ENCODE peak calls at places on chromosomes 4 and X, in five cellular contexts. W, T, V, G and C are unnamed samples.

GRCh38 chr4:5435201-5435600 is 273.2 kb downstream of the EVC2 start:
- DNase-seq in W (peak), T (no peak), V (no peak), G (no peak), C (no peak)

GRCh38 chr4:68342139-68342538 is 7.8 kb downstream of the YTHDC1 start:
- DNase-seq in W (peak), T (no peak), V (no peak), G (no peak), C (peak)

GRCh38 chr4:177717407-177717806 is 275.2 kb upstream of the AGA start:
- DNase-seq in W (no peak), T (no peak), V (no peak), G (no peak), C (no peak)

GRCh38 chr4:186013404-186014186 is 55.4 kb upstream of the TLR3 start:
- DNase-seq in W (no peak), T (no peak), V (peak), G (no peak), C (no peak)

GRCh38 chr4:142091691-142092182 is 455.4 kb downstream of the IL15 start:
- DNase-seq in W (no peak), T (peak), V (no peak), G (no peak), C (no peak)

GRCh38 chr4:98181815-98182214 is 38.5 kb upstream of the STPG2 start:
- DNase-seq in W (no peak), T (no peak), V (no peak), G (no peak), C (no peak)

GRCh38 chr4:13920901-13921300 is 293.4 kb upstream of the BOD1L1 start:
- DNase-seq in W (no peak), T (peak), V (peak), G (no peak), C (no peak)

GRCh38 chr4:168830777-168831512 is 179.1 kb downstream of the CBR4 start:
- DNase-seq in W (no peak), T (no peak), V (no peak), G (no peak), C (no peak)

GRCh38 chr4:13193662-13194061 is 290.5 kb downstream of the RAB28 start:
- DNase-seq in W (no peak), T (no peak), V (no peak), G (no peak), C (no peak)

GRCh38 chr4:177441061-177441802 is 1.0 kb downstream of the AGA start:
- DNase-seq in W (peak), T (no peak), V (no peak), G (no peak), C (no peak)

GRCh38 chr4:94649381-94650128 is 108.2 kb upstream of the BMPR1B start:
- DNase-seq in W (no peak), T (no peak), V (no peak), G (no peak), C (no peak)

GRCh38 chrX:18348047-18348446 is 6.4 kb downstream of the SCML2 start:
- DNase-seq in W (no peak), T (no peak), V (no peak), G (no peak), C (no peak)

GRCh38 chr4:70556856-70557255 is 35.2 kb upstream of the AMBN start:
- DNase-seq in W (no peak), T (no peak), V (no peak), G (no peak), C (no peak)

GRCh38 chr4:147407261-147408045 is 73.4 kb upstream of the EDNRA start:
- DNase-seq in W (peak), T (no peak), V (no peak), G (no peak), C (no peak)

GRCh38 chr4:10093273-10093621 is 23.4 kb downstream of the WDR1 start:
- DNase-seq in W (no peak), T (no peak), V (no peak), G (no peak), C (no peak)

GRCh38 chr4:13912966-13913365 is 285.4 kb upstream of the BOD1L1 start:
- DNase-seq in W (no peak), T (no peak), V (peak), G (no peak), C (no peak)

GRCh38 chrX:40931921-40932320 is 153.3 kb upstream of the USP9X start:
- DNase-seq in W (no peak), T (no peak), V (no peak), G (no peak), C (no peak)

GRCh38 chr4:188107931-188108843 is 1.2 kb downstream of the TRIML2 start:
- DNase-seq in W (peak), T (no peak), V (no peak), G (no peak), C (no peak)

GRCh38 chr4:169243808-169244207 is 26.9 kb downstream of the SH3RF1 start:
- DNase-seq in W (peak), T (no peak), V (no peak), G (no peak), C (no peak)

GRCh38 chr4:40908297-40908696 is 158.5 kb downstream of the NSUN7 start:
- DNase-seq in W (no peak), T (no peak), V (no peak), G (no peak), C (peak)

GRCh38 chr4:102792361-102792936 is 31.7 kb upstream of the MANBA start:
- DNase-seq in W (no peak), T (no peak), V (no peak), G (no peak), C (no peak)

GRCh38 chr4:109977854-109978501 is 65.3 kb downstream of the EGF start:
- DNase-seq in W (peak), T (no peak), V (no peak), G (no peak), C (no peak)

GRCh38 chr4:174425669-174426068 is 96.6 kb downstream of the HPGD start:
- DNase-seq in W (no peak), T (no peak), V (no peak), G (no peak), C (no peak)

GRCh38 chrX:119004920-119005524 is 30.6 kb downstream of the LONRF3 start:
- DNase-seq in W (peak), T (peak), V (no peak), G (peak), C (peak)

GRCh38 chr4:148539387-148539786 is 97.2 kb upstream of the NR3C2 start:
- DNase-seq in W (no peak), T (no peak), V (no peak), G (no peak), C (no peak)

DNA sequence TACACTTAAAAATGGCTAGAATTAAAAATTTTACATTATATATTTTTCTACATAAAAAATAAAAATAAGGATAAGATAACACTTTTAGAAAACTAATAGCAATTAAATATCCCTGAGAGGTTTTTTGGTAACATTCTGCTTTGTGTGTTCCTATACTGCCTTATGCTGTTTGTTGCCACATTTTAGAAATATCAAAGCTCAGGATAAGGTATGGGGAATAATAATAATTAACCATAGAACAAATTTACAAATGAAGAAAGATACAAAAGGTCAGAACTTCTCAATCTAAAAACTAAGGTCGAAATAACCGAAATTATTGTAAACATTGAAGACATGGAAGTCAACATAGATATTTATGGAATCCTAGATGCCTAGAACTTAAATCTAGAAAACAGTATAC is 71.4 kb downstream of the COX7B2 start:
- DNase-seq in W (no peak), T (no peak), V (no peak), G (no peak), C (no peak)
- H3K27ac ChIP-seq in W (no peak), T (no peak), V (no peak), G (no peak), C (no peak)

GRCh38 chrX:72466493-72466892 is 106.2 kb downstream of the HDAC8 start:
- DNase-seq in W (no peak), T (no peak), V (no peak), G (no peak), C (no peak)
- H3K27ac ChIP-seq in W (no peak), T (no peak), V (no peak), G (no peak), C (no peak)

DNA sequence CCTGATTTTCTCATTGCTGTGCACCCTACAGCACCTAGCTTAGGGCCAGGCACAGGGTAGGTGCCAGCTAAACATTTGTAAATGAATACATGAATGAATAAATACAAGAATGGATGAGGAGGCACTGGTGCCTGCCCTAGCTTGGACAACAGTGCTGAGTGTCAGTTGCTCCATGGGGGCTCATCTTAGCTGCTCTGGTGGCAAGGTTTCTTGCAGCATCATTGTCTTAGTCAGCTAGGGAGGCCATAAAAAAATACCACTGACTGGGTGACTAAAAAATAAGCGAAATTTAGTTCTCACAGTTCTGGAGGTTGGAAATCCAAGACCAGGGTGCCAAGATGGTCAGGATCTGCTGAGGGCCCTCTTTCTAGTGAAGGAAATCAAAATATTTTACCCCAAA is 31.2 kb downstream of the TMEM31 start:
- DNase-seq in W (no peak), T (no peak), V (no peak), G (no peak), C (no peak)
- H3K27ac ChIP-seq in W (peak), T (no peak), V (no peak), G (no peak), C (no peak)

GRCh38 chr4:183264614-183265013 is 55.5 kb downstream of the CLDN22 start:
- DNase-seq in W (no peak), T (no peak), V (no peak), G (no peak), C (no peak)

GRCh38 chr4:183260491-183261151 is 59.5 kb downstream of the CLDN22 start:
- DNase-seq in W (no peak), T (no peak), V (no peak), G (no peak), C (no peak)

GRCh38 chr4:183266386-183266785 is 53.7 kb downstream of the CLDN22 start:
- DNase-seq in W (no peak), T (no peak), V (no peak), G (no peak), C (no peak)

GRCh38 chr4:183262776-183263100 is 57.3 kb downstream of the CLDN22 start:
- DNase-seq in W (no peak), T (no peak), V (no peak), G (no peak), C (no peak)

DNA sequence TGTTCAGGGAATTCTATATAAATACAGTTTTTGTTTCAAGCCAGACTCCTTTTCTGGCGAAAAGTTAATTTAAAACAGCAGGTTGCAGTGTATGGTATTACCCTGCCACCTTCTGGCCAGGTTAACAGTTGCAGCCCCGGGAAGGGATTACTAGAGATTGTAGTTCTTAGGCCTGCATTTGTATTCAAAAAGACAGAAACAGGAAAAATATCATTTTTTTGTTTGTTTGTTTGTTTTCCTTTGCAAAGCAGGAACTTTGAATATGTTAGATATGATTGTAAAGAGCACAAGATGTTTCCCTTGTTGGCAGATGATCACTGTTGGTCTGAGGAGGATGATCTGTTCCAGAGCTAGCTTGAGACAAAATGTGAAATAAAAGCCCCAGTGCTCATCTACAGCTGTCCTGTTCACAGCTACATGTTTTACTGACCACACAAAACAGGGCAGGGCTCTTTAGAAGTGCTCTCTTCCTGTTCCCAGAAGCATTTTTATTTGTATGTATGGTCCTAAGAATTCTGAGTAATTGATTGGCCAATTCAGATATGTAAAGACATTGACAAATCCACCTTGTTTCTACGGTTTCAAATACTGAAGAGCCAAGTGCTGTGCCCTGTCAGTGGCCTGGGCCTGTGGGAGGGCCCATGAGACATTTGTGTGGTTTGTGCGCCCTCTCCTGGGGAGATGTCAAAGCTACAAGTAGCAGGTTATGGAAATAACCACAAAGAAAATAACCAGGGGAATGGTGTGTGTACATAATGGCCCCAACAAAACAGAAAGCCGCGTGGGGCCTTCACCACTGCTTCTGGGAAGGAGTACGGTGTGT is 57.9 kb downstream of the CLDN22 start:
- DNase-seq in W (peak), T (peak), V (peak), G (peak), C (peak)
- H3K27ac ChIP-seq in W (no peak), T (peak), V (peak), G (no peak), C (peak)

GRCh38 chrX:12999422-12999821 is 24.5 kb downstream of the TMSB4X start:
- DNase-seq in W (no peak), T (no peak), V (no peak), G (peak), C (no peak)

GRCh38 chrX:12993823-12994222 is 18.9 kb downstream of the TMSB4X start:
- DNase-seq in W (no peak), T (no peak), V (no peak), G (no peak), C (no peak)

GRCh38 chrX:12994321-12994720 is 19.4 kb downstream of the TMSB4X start:
- DNase-seq in W (no peak), T (no peak), V (no peak), G (no peak), C (no peak)

GRCh38 chrX:12997898-12998687 is 23.2 kb downstream of the TMSB4X start:
- DNase-seq in W (peak), T (no peak), V (no peak), G (no peak), C (no peak)

GRCh38 chrX:12996934-12997435 is 22.1 kb downstream of the TMSB4X start:
- DNase-seq in W (no peak), T (no peak), V (no peak), G (no peak), C (no peak)
- H3K27ac ChIP-seq in W (no peak), T (no peak), V (no peak), G (no peak), C (peak)

DNA sequence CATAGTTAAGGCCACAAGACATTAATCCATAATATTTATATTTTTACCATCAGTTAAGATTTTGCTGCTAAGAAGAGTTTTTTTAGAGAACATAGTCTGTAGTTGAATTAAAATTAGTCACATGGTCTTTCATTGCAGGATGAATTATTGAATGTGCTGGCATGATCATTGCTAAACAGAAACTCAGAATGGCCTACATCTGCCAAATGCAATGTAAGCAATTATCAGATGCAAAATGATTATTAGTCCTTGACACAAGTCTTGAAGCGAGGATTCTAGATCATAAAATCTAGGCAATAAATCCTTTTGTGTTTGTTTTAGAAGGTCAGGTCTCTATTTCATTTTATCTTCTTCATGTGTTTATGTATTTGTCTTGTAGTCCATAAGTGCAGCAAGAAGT is 176.2 kb downstream of the GASK1B start:
- DNase-seq in W (no peak), T (no peak), V (no peak), G (no peak), C (no peak)
- H3K27ac ChIP-seq in W (no peak), T (no peak), V (no peak), G (no peak), C (no peak)

GRCh38 chr4:184403384-184403781 is 71.0 kb downstream of the IRF2 start:
- DNase-seq in W (no peak), T (no peak), V (no peak), G (no peak), C (no peak)
- H3K27ac ChIP-seq in W (no peak), T (no peak), V (no peak), G (no peak), C (peak)

GRCh38 chrX:110004970-110005369 is 2.1 kb downstream of the TMEM164 start:
- DNase-seq in W (no peak), T (no peak), V (no peak), G (no peak), C (no peak)
- H3K27ac ChIP-seq in W (no peak), T (no peak), V (no peak), G (no peak), C (no peak)

GRCh38 chr4:118757761-118758213 is 72.6 kb downstream of the METTL14 start:
- DNase-seq in W (no peak), T (no peak), V (no peak), G (no peak), C (no peak)
- H3K27ac ChIP-seq in W (no peak), T (peak), V (peak), G (no peak), C (no peak)

GRCh38 chr4:76192221-76192620 is 21.4 kb downstream of the SCARB2 start:
- DNase-seq in W (no peak), T (no peak), V (no peak), G (no peak), C (no peak)

GRCh38 chr4:76197001-76197743 is 16.5 kb downstream of the SCARB2 start:
- DNase-seq in W (no peak), T (no peak), V (peak), G (no peak), C (no peak)

GRCh38 chr4:76194325-76194724 is 19.3 kb downstream of the SCARB2 start:
- DNase-seq in W (no peak), T (peak), V (peak), G (no peak), C (no peak)

GRCh38 chr4:76197971-76198410 is 15.6 kb downstream of the SCARB2 start:
- DNase-seq in W (peak), T (no peak), V (peak), G (no peak), C (peak)

DNA sequence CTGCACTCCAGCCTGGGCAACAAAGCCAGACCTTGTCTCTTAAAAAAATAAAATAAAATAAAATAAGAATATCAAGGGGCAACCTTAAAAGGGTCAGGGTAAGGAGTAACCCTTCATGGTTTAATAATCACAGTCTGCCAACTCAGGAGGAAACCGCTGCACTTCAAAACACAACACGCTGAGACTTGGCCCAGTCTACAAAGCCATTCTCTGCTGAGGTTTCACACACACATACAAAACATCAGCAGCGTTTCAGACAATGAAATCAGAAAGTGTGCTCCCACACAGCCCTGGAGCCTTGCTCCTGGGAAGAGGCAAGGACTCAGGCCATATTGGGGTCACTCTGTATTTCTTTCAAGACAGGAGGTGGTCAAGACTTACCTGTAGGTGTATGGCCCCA is 18.3 kb downstream of the SCARB2 start:
- DNase-seq in W (no peak), T (no peak), V (peak), G (no peak), C (no peak)
- H3K27ac ChIP-seq in W (no peak), T (peak), V (peak), G (no peak), C (peak)